ENCODE peak calls at places on chromosomes 11 and 22, in five cellular contexts. K is AG08395, G is hepatocyte, U is cardiac fibroblast, I is dermis blood vessel endothelial cell. O is an unnamed sample.

GRCh38 chr11:44424841-44425240 is 114.9 kb upstream of the ALX4 start:
- DNase-seq in K (no peak), G (no peak), U (no peak), I (no peak), O (no peak)

GRCh38 chr11:285021-285893 is 3.7 kb upstream of the PGGHG start:
- DNase-seq in K (no peak), G (no peak), U (no peak), I (no peak), O (no peak)

GRCh38 chr11:4211991-4212390 is 117.4 kb downstream of the RRM1 start:
- DNase-seq in K (no peak), G (no peak), U (no peak), I (no peak), O (no peak)

GRCh38 chr11:46333129-46333947 is 13.9 kb upstream of the DGKZ start:
- DNase-seq in K (peak; percentile 24), G (no peak), U (no peak), I (no peak), O (no peak)

GRCh38 chr11:102985850-102986249 is 30.3 kb upstream of the MMP13 start:
- DNase-seq in K (no peak), G (no peak), U (no peak), I (no peak), O (no peak)

GRCh38 chr22:42964994-42965699 is 49.8 kb downstream of the PACSIN2 start:
- DNase-seq in K (peak; percentile 26), G (no peak), U (no peak), I (no peak), O (peak; percentile 53)

GRCh38 chr11:127106142-127106541 is 105.6 kb upstream of the KIRREL3 start:
- DNase-seq in K (peak; percentile 24), G (peak; percentile 52), U (no peak), I (no peak), O (no peak)

GRCh38 chr22:20644071-20644642 is 129.8 kb upstream of the SERPIND1 start:
- DNase-seq in K (no peak), G (no peak), U (no peak), I (no peak), O (no peak)

GRCh38 chr11:7020183-7020917 is at the start of the genes NLRP14 and ZNF214:
- DNase-seq in K (peak; percentile 99), G (peak; percentile 96), U (peak; percentile 96), I (peak; percentile 82), O (peak; percentile 95)

GRCh38 chr11:3014314-3014938 is 22.3 kb upstream of the NAP1L4 start:
- DNase-seq in K (no peak), G (no peak), U (no peak), I (no peak), O (peak; percentile 77)

GRCh38 chr22:43001271-43002197 is 13.4 kb downstream of the PACSIN2 start:
- DNase-seq in K (no peak), G (no peak), U (peak; percentile 73), I (peak; percentile 38), O (peak; percentile 70)

GRCh38 chr11:10861799-10862198 is 3.9 kb upstream of the ZBED5 start:
- DNase-seq in K (no peak), G (no peak), U (no peak), I (no peak), O (no peak)

GRCh38 chr22:43592470-43592869 is 180.7 kb downstream of the MPPED1 start:
- DNase-seq in K (no peak), G (no peak), U (peak; percentile 3), I (peak; percentile 10), O (no peak)

GRCh38 chr11:3073029-3073435 is 15.8 kb upstream of the CARS1 start:
- DNase-seq in K (peak; percentile 48), G (no peak), U (peak; percentile 90), I (peak; percentile 95), O (peak; percentile 70)

GRCh38 chr22:17303840-17304779 is 65.2 kb upstream of the CECR2 start:
- DNase-seq in K (no peak), G (no peak), U (no peak), I (no peak), O (no peak)

O was measured in astrocyte of the spinal cord.